ENCODE peak calls at places on chromosome 1, in five cellular contexts. J is stimulated activated CD8-positive, alpha-beta memory T cell treated with anti-CD3 and anti-CD28 coated beads, Interleukin-4, amount 100 ng/mL, for 48 hours; M is cardiac fibroblast; K is stimulated activated CD4-positive, alpha-beta T cell treated with anti-CD3 and anti-CD28 coated beads, Interleukin-1b, Interleukin-23, amount 100 ng/mL, for 4 hours; D is BE2C. B is an unnamed sample.

GRCh38 chr1:208254376-208254775 is 10.2 kb upstream of the PLXNA2 start:
- DNase-seq in K (no peak), D (no peak), J (no peak), M (peak; percentile 54), B (peak; percentile 69)

GRCh38 chr1:151047591-151047924 is at the start of gene C1orf56:
- DNase-seq in M (peak; percentile 76), J (peak; percentile 77), D (peak; percentile 83), K (peak; percentile 51), B (peak; percentile 53)

GRCh38 chr1:19815801-19816736 is 986 bp upstream of the RNF186 start:
- DNase-seq in J (no peak), D (no peak), M (no peak), K (no peak), B (no peak)

GRCh38 chr1:93442276-93442675 is 5.6 kb upstream of the FNBP1L start:
- DNase-seq in M (peak; percentile 25), D (no peak), J (no peak), K (no peak), B (no peak)

GRCh38 chr1:154534263-154534844 is 24.1 kb downstream of the UBE2Q1 start:
- DNase-seq in D (peak; percentile 60), K (no peak), J (no peak), M (peak; percentile 27), B (no peak)

GRCh38 chr1:175918364-175918801 is 175.0 kb upstream of the TNR start:
- DNase-seq in D (no peak), M (no peak), J (no peak), K (no peak), B (no peak)

GRCh38 chr1:230747886-230748800 is 955 bp downstream of the CAPN9 start:
- DNase-seq in M (no peak), J (no peak), K (no peak), D (no peak), B (no peak)

GRCh38 chr1:74652711-74653131 is 20.9 kb downstream of the ERICH3 start:
- DNase-seq in M (peak; percentile 16), D (peak; percentile 10), J (no peak), K (no peak), B (peak; percentile 98)

GRCh38 chr1:24986372-24986979 is 56.4 kb upstream of the RUNX3 start:
- DNase-seq in M (peak; percentile 23), K (no peak), J (no peak), D (no peak), B (no peak)

GRCh38 chr1:199083680-199084079 is 444.8 kb downstream of the PTPRC start:
- DNase-seq in K (no peak), D (no peak), J (no peak), M (peak; percentile 35), B (peak; percentile 52)

GRCh38 chr1:208235983-208236761 is 8.0 kb downstream of the PLXNA2 start:
- DNase-seq in M (peak; percentile 88), D (no peak), K (no peak), J (peak; percentile 30), B (peak; percentile 76)

GRCh38 chr1:2650967-2651645 is 18.3 kb upstream of the MMEL1 start:
- DNase-seq in M (no peak), D (no peak), K (no peak), J (no peak), B (no peak)

GRCh38 chr1:209368864-209369598 is 214.5 kb upstream of the CAMK1G start:
- DNase-seq in M (peak; percentile 98), J (no peak), D (no peak), K (no peak), B (peak; percentile 96)

GRCh38 chr1:209790286-209791193 is 6.2 kb upstream of the C1orf74 start:
- DNase-seq in D (no peak), K (no peak), M (no peak), J (no peak), B (no peak)

GRCh38 chr1:230701895-230702768 is 11.8 kb downstream of the AGT start:
- DNase-seq in D (no peak), M (no peak), K (no peak), J (no peak), B (no peak)

B was measured in astrocyte.